ENCODE peak calls at places on chromosomes 6 and 20, in eight cellular contexts. B is ovary, W is lower leg skin, V is heart right ventricle, S is kidney epithelial cell, C is tibial nerve, K is astrocyte of the spinal cord, G is IMR-90. X is an unnamed sample.

GRCh38 chr20:53202781-53203180 is 230.6 kb downstream of the TSHZ2 start:
- DNase-seq in B (no peak), W (peak), V (no peak), S (no peak), C (no peak), K (no peak), G (no peak), X (no peak)

GRCh38 chr6:164183556-164184123 is 769.1 kb downstream of the QKI start:
- DNase-seq in B (no peak), W (no peak), V (peak), S (no peak), C (no peak), K (no peak), G (no peak), X (no peak)

GRCh38 chr6:1585669-1586049 is 24.1 kb upstream of the FOXC1 start:
- DNase-seq in B (no peak), W (no peak), V (no peak), S (no peak), C (no peak), K (no peak), G (no peak), X (no peak)

GRCh38 chr6:40568062-40568708 is 19.0 kb downstream of the LRFN2 start:
- DNase-seq in B (no peak), W (no peak), V (no peak), S (no peak), C (no peak), K (no peak), G (no peak), X (no peak)

GRCh38 chr20:57953638-57954037 is 243.8 kb upstream of the PMEPA1 start:
- DNase-seq in B (no peak), W (no peak), V (no peak), S (no peak), C (no peak), K (peak), G (no peak), X (no peak)

GRCh38 chr20:24610341-24611115 is 141.1 kb downstream of the SYNDIG1 start:
- DNase-seq in B (no peak), W (peak), V (no peak), S (no peak), C (no peak), K (peak), G (no peak), X (no peak)

GRCh38 chr6:129929433-129929832 is 68.3 kb upstream of the TMEM244 start:
- DNase-seq in B (no peak), W (no peak), V (no peak), S (no peak), C (no peak), K (peak), G (peak), X (no peak)

GRCh38 chr6:87608802-87609201 is 18.9 kb downstream of the ORC3 start:
- DNase-seq in B (no peak), W (no peak), V (no peak), S (no peak), C (no peak), K (no peak), G (no peak), X (no peak)

GRCh38 chr6:166598441-166599138 is 12.1 kb upstream of the RAMACL start:
- DNase-seq in B (peak), W (peak), V (peak), S (no peak), C (peak), K (peak), G (peak), X (no peak)

GRCh38 chr20:45406260-45407066 is 1.6 kb upstream of the DBNDD2 start:
- DNase-seq in B (peak), W (peak), V (peak), S (no peak), C (peak), K (peak), G (no peak), X (peak)

GRCh38 chr20:59333260-59333845 is 32.9 kb downstream of the EDN3 start:
- DNase-seq in B (no peak), W (no peak), V (no peak), S (no peak), C (no peak), K (no peak), G (no peak), X (no peak)

GRCh38 chr6:108260126-108260808 is 573 bp downstream of the SNX3 start:
- DNase-seq in B (no peak), W (peak), V (peak), S (no peak), C (peak), K (peak), G (peak), X (peak)

GRCh38 chr6:90413867-90414266 is 117.2 kb upstream of the BACH2 start:
- DNase-seq in B (peak), W (no peak), V (peak), S (no peak), C (peak), K (peak), G (peak), X (no peak)

GRCh38 chr6:259901-260508 is 32.3 kb upstream of the DUSP22 start:
- DNase-seq in B (no peak), W (no peak), V (no peak), S (no peak), C (no peak), K (no peak), G (no peak), X (no peak)

GRCh38 chr6:39153766-39154397 is 38.9 kb upstream of the SAYSD1 start:
- DNase-seq in B (no peak), W (no peak), V (no peak), S (no peak), C (no peak), K (no peak), G (no peak), X (no peak)

GRCh38 chr20:51366155-51366886 is 176.2 kb downstream of the NFATC2 start:
- DNase-seq in B (peak), W (peak), V (peak), S (peak), C (peak), K (peak), G (peak), X (no peak)

GRCh38 chr6:151452750-151453427 is 963 bp upstream of the RMND1 start:
- DNase-seq in B (peak), W (peak), V (peak), S (no peak), C (peak), K (peak), G (no peak), X (no peak)

GRCh38 chr6:33965766-33966165 is 162.0 kb upstream of the MLN start:
- DNase-seq in B (no peak), W (peak), V (no peak), S (no peak), C (no peak), K (no peak), G (no peak), X (peak)

GRCh38 chr6:33971580-33971979 is 167.8 kb upstream of the MLN start:
- DNase-seq in B (no peak), W (no peak), V (no peak), S (no peak), C (no peak), K (no peak), G (no peak), X (no peak)

GRCh38 chr6:33967266-33967767 is 163.5 kb upstream of the MLN start:
- DNase-seq in B (no peak), W (peak), V (no peak), S (no peak), C (no peak), K (no peak), G (no peak), X (peak)

GRCh38 chr6:33966536-33966935 is 162.7 kb upstream of the MLN start:
- DNase-seq in B (no peak), W (peak), V (no peak), S (no peak), C (no peak), K (no peak), G (no peak), X (peak)

DNA sequence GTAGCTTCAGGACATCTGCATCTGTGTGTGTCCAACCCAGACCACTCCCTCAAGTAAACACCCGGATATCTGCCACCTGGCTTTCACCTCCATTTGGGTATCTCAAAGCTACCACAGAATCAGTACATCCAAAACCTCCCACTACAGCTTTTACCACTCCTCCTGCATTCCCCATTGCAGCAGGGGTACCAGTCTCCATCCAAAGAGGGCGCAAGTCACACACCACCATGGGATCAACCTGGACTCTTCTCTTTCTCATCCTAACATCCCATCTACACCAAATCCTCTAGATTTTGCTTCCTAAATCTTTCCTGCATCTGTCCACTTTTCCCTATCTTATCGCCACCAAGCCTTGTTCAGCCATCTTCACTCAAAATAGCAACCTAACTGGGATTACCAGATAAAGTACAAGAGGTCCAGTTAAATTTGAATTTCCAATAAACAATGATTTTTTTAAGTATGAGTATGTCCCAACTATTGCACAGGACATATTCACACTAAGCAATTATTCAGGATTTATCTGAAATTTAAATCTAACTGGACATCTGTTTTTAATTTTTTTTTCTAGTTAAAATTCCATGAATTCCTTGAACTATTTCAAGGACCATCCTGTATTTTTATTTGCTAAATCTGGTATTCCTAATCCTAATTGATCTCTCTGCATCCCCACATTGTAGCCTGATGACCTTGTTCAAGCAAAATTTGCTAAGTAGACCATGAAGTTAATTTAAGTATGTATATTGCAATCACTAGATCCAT is 164.3 kb upstream of the MLN start:
- DNase-seq in B (no peak), W (peak), V (no peak), S (no peak), C (no peak), K (no peak), G (no peak), X (no peak)
- TF ChIP-seq CTCF in B (no peak), W (no peak), V (no peak), S (peak), C (no peak), K (peak), G (no peak), X (no peak)

GRCh38 chr6:170222498-170223471 is 68.1 kb downstream of the DLL1 start:
- DNase-seq in B (no peak), W (peak), V (peak), S (peak), C (no peak), K (peak), G (no peak), X (peak)
- H3K4me3 ChIP-seq in B (no peak), W (no peak), V (no peak), S (no peak), C (no peak), K (no peak), G (no peak), X (no peak)

DNA sequence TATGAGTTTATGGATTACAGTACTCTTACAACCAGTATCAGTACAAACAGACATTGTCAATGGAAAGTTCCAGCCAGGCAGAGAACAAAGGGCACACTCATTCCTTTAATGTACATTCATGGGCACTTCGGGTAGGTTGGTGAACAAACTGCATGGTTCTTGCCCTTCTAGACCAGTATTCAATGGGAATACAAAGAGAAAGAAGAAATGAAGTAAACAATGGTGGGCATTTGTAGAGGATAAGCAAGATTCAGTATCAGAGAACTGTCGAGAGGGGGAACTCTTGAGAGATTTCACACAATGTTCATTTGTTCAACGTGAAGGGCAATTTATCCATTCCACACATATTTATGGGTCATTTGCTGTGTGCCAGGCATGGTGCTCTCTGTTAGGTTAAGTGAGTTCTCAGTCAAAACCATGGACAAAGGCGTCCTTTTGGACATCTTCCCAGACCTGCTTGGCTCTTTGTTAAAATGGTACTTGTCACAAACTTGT is 714.8 kb downstream of the DHX35 start:
- DNase-seq in B (no peak), W (no peak), V (no peak), S (no peak), C (no peak), K (peak), G (peak), X (no peak)
- TF ChIP-seq CTCF in B (no peak), W (no peak), V (no peak), S (no peak), C (peak), K (peak), G (peak), X (peak)

GRCh38 chr6:101847690-101848089 is 454.2 kb downstream of the GRIK2 start:
- DNase-seq in B (no peak), W (no peak), V (no peak), S (no peak), C (no peak), K (no peak), G (no peak), X (no peak)
- H3K4me3 ChIP-seq in B (no peak), W (no peak), V (no peak), S (no peak), C (no peak), K (no peak), G (no peak), X (no peak)

X was measured in upper lobe of right lung.